ENCODE peak calls at places on chromosome 16, in six cellular contexts. One of them, this sample, is unnamed.

GRCh38 chr16:5336898-5337297 is 239.3 kb upstream of the EEF2KMT start:
- DNase-seq in IMR-90: no peak
- DNase-seq in neuronal stem cell: no peak
- DNase-seq in mesenchymal stem cell: no peak
- DNase-seq in H1: no peak
- DNase-seq in trophoblast cell: no peak
- DNase-seq in this sample: no peak

GRCh38 chr16:27641260-27641659 is 91.3 kb downstream of the KATNIP start:
- DNase-seq in IMR-90: no peak
- DNase-seq in neuronal stem cell: no peak
- DNase-seq in mesenchymal stem cell: no peak
- DNase-seq in H1: no peak
- DNase-seq in trophoblast cell: no peak
- DNase-seq in this sample: no peak

GRCh38 chr16:1184156-1184868 is 31.4 kb downstream of the CACNA1H start:
- DNase-seq in IMR-90: no peak
- DNase-seq in neuronal stem cell: no peak
- DNase-seq in mesenchymal stem cell: no peak
- DNase-seq in H1: no peak
- DNase-seq in trophoblast cell: peak; percentile 15
- DNase-seq in this sample: peak; percentile 26

GRCh38 chr16:26987631-26988030 is 79.1 kb upstream of the C16orf82 start:
- DNase-seq in IMR-90: peak; percentile 94
- DNase-seq in neuronal stem cell: no peak
- DNase-seq in mesenchymal stem cell: peak; percentile 84
- DNase-seq in H1: no peak
- DNase-seq in trophoblast cell: no peak
- DNase-seq in this sample: no peak

GRCh38 chr16:31148281-31148728 is 1.6 kb downstream of the PRSS36 start:
- DNase-seq in IMR-90: no peak
- DNase-seq in neuronal stem cell: no peak
- DNase-seq in mesenchymal stem cell: no peak
- DNase-seq in H1: peak; percentile 78
- DNase-seq in trophoblast cell: no peak
- DNase-seq in this sample: no peak

GRCh38 chr16:58196898-58197313 is 1.0 kb downstream of the CSNK2A2 start:
- DNase-seq in IMR-90: peak; percentile 48
- DNase-seq in neuronal stem cell: no peak
- DNase-seq in mesenchymal stem cell: peak; percentile 22
- DNase-seq in H1: no peak
- DNase-seq in trophoblast cell: no peak
- DNase-seq in this sample: peak; percentile 26

GRCh38 chr16:27264151-27264550 is 4.4 kb downstream of the NSMCE1 start:
- DNase-seq in IMR-90: peak; percentile 88
- DNase-seq in neuronal stem cell: no peak
- DNase-seq in mesenchymal stem cell: peak; percentile 82
- DNase-seq in H1: no peak
- DNase-seq in trophoblast cell: peak; percentile 87
- DNase-seq in this sample: peak; percentile 60

GRCh38 chr16:68486671-68487495 is 38.6 kb upstream of the SMPD3 start:
- DNase-seq in IMR-90: no peak
- DNase-seq in neuronal stem cell: no peak
- DNase-seq in mesenchymal stem cell: no peak
- DNase-seq in H1: no peak
- DNase-seq in trophoblast cell: no peak
- DNase-seq in this sample: no peak

GRCh38 chr16:54072237-54072636 is 214.3 kb downstream of the IRX3 start:
- DNase-seq in IMR-90: no peak
- DNase-seq in neuronal stem cell: no peak
- DNase-seq in mesenchymal stem cell: no peak
- DNase-seq in H1: peak; percentile 1
- DNase-seq in trophoblast cell: no peak
- DNase-seq in this sample: no peak

GRCh38 chr16:22317001-22317530 is 19.9 kb downstream of the POLR3E start:
- DNase-seq in IMR-90: no peak
- DNase-seq in neuronal stem cell: no peak
- DNase-seq in mesenchymal stem cell: no peak
- DNase-seq in H1: no peak
- DNase-seq in trophoblast cell: no peak
- DNase-seq in this sample: no peak

GRCh38 chr16:82671743-82672142 is 45.0 kb downstream of the CDH13 start:
- DNase-seq in IMR-90: no peak
- DNase-seq in neuronal stem cell: no peak
- DNase-seq in mesenchymal stem cell: no peak
- DNase-seq in H1: peak; percentile 50
- DNase-seq in trophoblast cell: no peak
- DNase-seq in this sample: peak; percentile 44

GRCh38 chr16:80991792-80992430 is 14.8 kb downstream of the CMC2 start:
- DNase-seq in IMR-90: no peak
- DNase-seq in neuronal stem cell: no peak
- DNase-seq in mesenchymal stem cell: no peak
- DNase-seq in H1: no peak
- DNase-seq in trophoblast cell: no peak
- DNase-seq in this sample: no peak

GRCh38 chr16:22372882-22373661 is 1.3 kb downstream of the CDR2 start:
- DNase-seq in IMR-90: no peak
- DNase-seq in neuronal stem cell: no peak
- DNase-seq in mesenchymal stem cell: peak; percentile 20
- DNase-seq in H1: no peak
- DNase-seq in trophoblast cell: no peak
- DNase-seq in this sample: no peak

GRCh38 chr16:80743772-80744171 is 60.6 kb downstream of the CDYL2 start:
- DNase-seq in IMR-90: peak; percentile 2
- DNase-seq in neuronal stem cell: no peak
- DNase-seq in mesenchymal stem cell: no peak
- DNase-seq in H1: no peak
- DNase-seq in trophoblast cell: no peak
- DNase-seq in this sample: no peak

GRCh38 chr16:67177743-67178699 is 5.7 kb downstream of the MATCAP1 start:
- DNase-seq in IMR-90: peak; percentile 40
- DNase-seq in neuronal stem cell: no peak
- DNase-seq in mesenchymal stem cell: peak; percentile 74
- DNase-seq in H1: peak; percentile 86
- DNase-seq in trophoblast cell: peak; percentile 95
- DNase-seq in this sample: peak; percentile 92

GRCh38 chr16:85170066-85171003 is 58.1 kb upstream of the CIBAR2 start:
- DNase-seq in IMR-90: no peak
- DNase-seq in neuronal stem cell: no peak
- DNase-seq in mesenchymal stem cell: no peak
- DNase-seq in H1: no peak
- DNase-seq in trophoblast cell: no peak
- DNase-seq in this sample: no peak
- H3K4me3 ChIP-seq in IMR-90: peak overlapping the region; percentile 47
- H3K4me3 ChIP-seq in neuronal stem cell: peak overlapping the region; percentile 78
- H3K4me3 ChIP-seq in mesenchymal stem cell: peak overlapping the region; percentile 82
- H3K4me3 ChIP-seq in H1: peak overlapping the region; percentile 42
- H3K4me3 ChIP-seq in trophoblast cell: peak overlapping the region; percentile 68
- H3K4me3 ChIP-seq in this sample: peak overlapping the region; percentile 20

DNA sequence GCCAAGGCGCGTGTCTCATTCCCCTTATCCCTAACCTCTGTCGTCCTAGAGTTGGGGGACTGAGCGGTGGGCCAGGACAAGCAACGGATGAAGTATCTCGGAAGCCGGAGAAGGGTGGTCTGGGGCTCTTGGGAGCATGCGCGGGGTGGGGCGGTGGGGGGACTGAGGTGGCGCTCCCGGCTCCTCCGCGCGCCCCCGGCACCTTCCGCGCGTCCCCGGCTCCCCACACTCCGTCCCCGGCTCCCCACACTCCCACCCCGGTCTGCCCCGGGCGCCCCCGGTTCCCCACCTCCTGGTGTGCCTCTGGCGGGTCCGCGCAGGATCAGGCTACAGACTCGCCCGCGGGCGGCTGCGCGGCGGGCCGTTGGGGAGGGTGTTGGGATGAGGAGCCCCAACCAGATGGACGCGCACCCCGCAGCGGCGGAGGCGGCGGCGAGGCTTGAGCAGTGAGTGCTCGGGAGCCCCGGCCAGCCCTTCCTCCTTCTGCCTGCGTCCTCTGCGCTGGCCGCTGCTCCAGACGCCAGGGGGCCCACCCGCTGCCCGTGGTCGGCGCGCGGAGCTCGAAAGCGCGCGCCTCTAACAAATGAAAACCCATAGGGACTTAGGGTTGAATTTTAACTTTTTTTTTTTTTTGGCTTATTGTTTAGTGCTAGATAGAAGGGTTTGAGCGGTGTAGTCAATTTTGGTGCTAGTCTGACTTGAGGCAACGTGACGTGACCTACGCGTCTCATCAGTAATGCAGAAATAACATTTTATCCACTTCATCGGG is 5.6 kb upstream of the CRYM start:
- DNase-seq in IMR-90: peak; percentile 25
- DNase-seq in neuronal stem cell: peak; percentile 72
- DNase-seq in mesenchymal stem cell: peak; percentile 21
- DNase-seq in H1: peak; percentile 87
- DNase-seq in trophoblast cell: no peak
- DNase-seq in this sample: peak; percentile 73
- H3K18ac ChIP-seq in IMR-90: no peak overlapping the region
- H3K18ac ChIP-seq in neuronal stem cell: peak overlapping the region; percentile 96
- H3K18ac ChIP-seq in mesenchymal stem cell: no peak overlapping the region
- H3K18ac ChIP-seq in H1: no peak overlapping the region
- H3K18ac ChIP-seq in trophoblast cell: no peak overlapping the region
- H3K18ac ChIP-seq in this sample: peak overlapping the region; percentile 96

GRCh38 chr16:87271256-87271655 is 45.9 kb downstream of the C16orf95 start:
- DNase-seq in IMR-90: no peak
- DNase-seq in neuronal stem cell: no peak
- DNase-seq in mesenchymal stem cell: no peak
- DNase-seq in H1: no peak
- DNase-seq in trophoblast cell: no peak
- DNase-seq in this sample: no peak
- H3K4me2 ChIP-seq in IMR-90: no peak overlapping the region
- H3K4me2 ChIP-seq in neuronal stem cell: no peak overlapping the region
- H3K4me2 ChIP-seq in mesenchymal stem cell: no peak overlapping the region
- H3K4me2 ChIP-seq in H1: no peak overlapping the region
- H3K4me2 ChIP-seq in trophoblast cell: no peak overlapping the region
- H3K4me2 ChIP-seq in this sample: no peak overlapping the region

GRCh38 chr16:89098767-89099430 is 5.2 kb downstream of the ACSF3 start:
- DNase-seq in IMR-90: no peak
- DNase-seq in neuronal stem cell: no peak
- DNase-seq in mesenchymal stem cell: no peak
- DNase-seq in H1: no peak
- DNase-seq in trophoblast cell: no peak
- DNase-seq in this sample: no peak
- H3K4me3 ChIP-seq in IMR-90: no peak overlapping the region
- H3K4me3 ChIP-seq in neuronal stem cell: no peak overlapping the region
- H3K4me3 ChIP-seq in mesenchymal stem cell: no peak overlapping the region
- H3K4me3 ChIP-seq in H1: no peak overlapping the region
- H3K4me3 ChIP-seq in trophoblast cell: no peak overlapping the region
- H3K4me3 ChIP-seq in this sample: no peak overlapping the region

DNA sequence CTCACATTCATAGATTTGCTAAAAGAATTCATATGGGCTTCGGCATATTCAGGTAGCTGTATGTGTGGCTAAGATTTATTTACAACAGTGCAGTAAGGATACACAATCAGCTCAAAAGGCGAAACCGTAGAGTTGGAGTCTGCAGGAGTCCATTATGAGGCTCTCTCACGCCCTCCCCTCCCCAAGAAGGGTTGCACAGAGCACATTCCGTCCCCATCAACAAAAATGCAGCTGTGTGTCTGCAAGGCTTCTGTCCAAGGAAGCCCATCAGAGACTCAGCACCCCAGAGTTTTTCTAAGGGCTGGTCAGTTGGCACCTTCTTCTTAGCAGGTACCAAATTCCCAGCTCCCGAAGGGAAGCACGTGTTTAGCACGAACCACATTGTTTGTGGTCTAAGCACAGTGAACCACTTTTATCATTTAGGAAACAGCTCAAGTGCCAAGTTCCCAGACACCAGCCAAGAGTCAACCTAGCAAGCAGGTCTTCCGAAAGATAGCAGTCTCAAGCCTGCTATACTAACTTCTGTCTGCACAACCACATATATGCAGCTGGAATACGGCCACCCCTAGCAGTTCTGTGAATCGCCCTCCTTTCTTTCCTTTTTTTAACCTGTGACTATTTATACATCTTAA is 28.5 kb upstream of the MEAK7 start:
- DNase-seq in IMR-90: no peak
- DNase-seq in neuronal stem cell: no peak
- DNase-seq in mesenchymal stem cell: peak; percentile 29
- DNase-seq in H1: no peak
- DNase-seq in trophoblast cell: no peak
- DNase-seq in this sample: no peak
- H3K18ac ChIP-seq in IMR-90: peak overlapping the region; percentile 51
- H3K18ac ChIP-seq in neuronal stem cell: peak overlapping the region; percentile 76
- H3K18ac ChIP-seq in mesenchymal stem cell: peak overlapping the region; percentile 77
- H3K18ac ChIP-seq in H1: peak overlapping the region; percentile 27
- H3K18ac ChIP-seq in trophoblast cell: peak overlapping the region; percentile 25
- H3K18ac ChIP-seq in this sample: no peak overlapping the region

DNA sequence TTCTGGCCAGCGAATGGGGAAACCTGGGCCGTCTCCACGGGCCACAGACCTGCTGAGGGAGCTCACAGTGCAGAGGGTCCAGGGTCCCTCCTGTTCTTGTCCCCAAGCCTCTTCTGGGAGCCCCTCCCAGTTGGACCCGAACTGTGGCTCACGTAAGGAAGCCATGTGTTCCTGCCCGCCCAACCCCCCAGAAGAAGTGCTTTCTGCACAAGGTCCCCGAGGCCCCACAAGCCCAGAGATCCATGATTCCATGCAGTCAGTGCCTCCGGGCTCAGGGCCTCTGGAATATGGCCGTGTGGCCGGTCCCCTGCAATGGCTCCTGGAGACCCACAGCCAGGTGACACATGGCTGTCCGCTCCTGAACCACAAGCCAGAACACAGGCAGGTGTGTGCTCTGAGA is 272.4 kb downstream of the C16orf95 start:
- DNase-seq in IMR-90: no peak
- DNase-seq in neuronal stem cell: no peak
- DNase-seq in mesenchymal stem cell: no peak
- DNase-seq in H1: no peak
- DNase-seq in trophoblast cell: no peak
- DNase-seq in this sample: no peak
- H3K4me2 ChIP-seq in IMR-90: no peak overlapping the region
- H3K4me2 ChIP-seq in neuronal stem cell: no peak overlapping the region
- H3K4me2 ChIP-seq in mesenchymal stem cell: no peak overlapping the region
- H3K4me2 ChIP-seq in H1: no peak overlapping the region
- H3K4me2 ChIP-seq in trophoblast cell: no peak overlapping the region
- H3K4me2 ChIP-seq in this sample: no peak overlapping the region

This sample was measured in mesendoderm.